ENCODE peak calls at places on chromosome 18, in four cellular contexts. One of them, this sample, is unnamed.

GRCh38 chr18:10727477-10727876 is 201.7 kb downstream of the NAPG start:
- DNase-seq in K562: no peak
- DNase-seq in WTC11: no peak
- DNase-seq in HepG2: no peak
- DNase-seq in this sample: no peak

GRCh38 chr18:9577361-9577760 is 37.0 kb downstream of the PPP4R1 start:
- DNase-seq in K562: peak; percentile 11
- DNase-seq in WTC11: no peak
- DNase-seq in HepG2: no peak
- DNase-seq in this sample: no peak

GRCh38 chr18:56702946-56703345 is 51.8 kb downstream of the WDR7 start:
- DNase-seq in K562: peak; percentile 47
- DNase-seq in WTC11: no peak
- DNase-seq in HepG2: peak; percentile 24
- DNase-seq in this sample: peak; percentile 22

GRCh38 chr18:812123-812672 is at the start of gene YES1:
- DNase-seq in K562: peak; percentile 94
- DNase-seq in WTC11: peak; percentile 83
- DNase-seq in HepG2: peak; percentile 78
- DNase-seq in this sample: peak; percentile 68

GRCh38 chr18:9094307-9095226 is 7.9 kb upstream of the NDUFV2 start:
- DNase-seq in K562: peak; percentile 51
- DNase-seq in WTC11: no peak
- DNase-seq in HepG2: peak; percentile 92
- DNase-seq in this sample: no peak

GRCh38 chr18:13885009-13885408 is 30.3 kb downstream of the MC2R start:
- DNase-seq in K562: peak; percentile 6
- DNase-seq in WTC11: no peak
- DNase-seq in HepG2: no peak
- DNase-seq in this sample: no peak

GRCh38 chr18:2304378-2305175 is 266.7 kb downstream of the METTL4 start:
- DNase-seq in K562: no peak
- DNase-seq in WTC11: no peak
- DNase-seq in HepG2: no peak
- DNase-seq in this sample: no peak

GRCh38 chr18:23837591-23837990 is 148.3 kb downstream of the LAMA3 start:
- DNase-seq in K562: no peak
- DNase-seq in WTC11: no peak
- DNase-seq in HepG2: no peak
- DNase-seq in this sample: no peak

GRCh38 chr18:51051105-51051712 is 21.2 kb downstream of the SMAD4 start:
- DNase-seq in K562: peak; percentile 56
- DNase-seq in WTC11: no peak
- DNase-seq in HepG2: peak; percentile 33
- DNase-seq in this sample: peak; percentile 25

GRCh38 chr18:57649536-57650495 is 28.2 kb upstream of the NARS1 start:
- DNase-seq in K562: no peak
- DNase-seq in WTC11: no peak
- DNase-seq in HepG2: no peak
- DNase-seq in this sample: no peak

GRCh38 chr18:68611301-68611700 is 103.6 kb downstream of the TMX3 start:
- DNase-seq in K562: no peak
- DNase-seq in WTC11: no peak
- DNase-seq in HepG2: no peak
- DNase-seq in this sample: no peak

GRCh38 chr18:64017870-64018269 is 48.0 kb downstream of the SERPINB8 start:
- DNase-seq in K562: peak; percentile 15
- DNase-seq in WTC11: no peak
- DNase-seq in HepG2: peak; percentile 23
- DNase-seq in this sample: no peak

GRCh38 chr18:24231773-24232735 is 93.2 kb downstream of the CABYR start:
- DNase-seq in K562: no peak
- DNase-seq in WTC11: no peak
- DNase-seq in HepG2: no peak
- DNase-seq in this sample: no peak

GRCh38 chr18:3313685-3314084 is 51.8 kb downstream of the MYL12B start:
- DNase-seq in K562: no peak
- DNase-seq in WTC11: no peak
- DNase-seq in HepG2: peak; percentile 3
- DNase-seq in this sample: no peak

GRCh38 chr18:72114801-72115594 is 429.1 kb downstream of the CBLN2 start:
- DNase-seq in K562: no peak
- DNase-seq in WTC11: no peak
- DNase-seq in HepG2: no peak
- DNase-seq in this sample: no peak

GRCh38 chr18:75350857-75351256 is 76.6 kb downstream of the SMIM21 start:
- DNase-seq in K562: no peak
- DNase-seq in WTC11: no peak
- DNase-seq in HepG2: no peak
- DNase-seq in this sample: no peak

GRCh38 chr18:58668897-58669296 is 2.4 kb upstream of the MALT1 start:
- DNase-seq in K562: no peak
- DNase-seq in WTC11: no peak
- DNase-seq in HepG2: peak; percentile 79
- DNase-seq in this sample: no peak

GRCh38 chr18:2826581-2826980 is 20.2 kb upstream of the EMILIN2 start:
- DNase-seq in K562: peak; percentile 44
- DNase-seq in WTC11: no peak
- DNase-seq in HepG2: no peak
- DNase-seq in this sample: no peak

GRCh38 chr18:54958711-54959625 is at the start of gene CCDC68:
- DNase-seq in K562: peak; percentile 57
- DNase-seq in WTC11: peak; percentile 60
- DNase-seq in HepG2: peak; percentile 50
- DNase-seq in this sample: peak; percentile 56

GRCh38 chr18:69787825-69788547 is 159.7 kb downstream of the CD226 start:
- DNase-seq in K562: peak; percentile 2
- DNase-seq in WTC11: no peak
- DNase-seq in HepG2: peak; percentile 67
- DNase-seq in this sample: no peak

GRCh38 chr18:7633171-7633570 is 66.1 kb downstream of the PTPRM start:
- DNase-seq in K562: no peak
- DNase-seq in WTC11: no peak
- DNase-seq in HepG2: no peak
- DNase-seq in this sample: no peak

GRCh38 chr18:44969214-44969842 is 288.6 kb downstream of the SETBP1 start:
- DNase-seq in K562: no peak
- DNase-seq in WTC11: no peak
- DNase-seq in HepG2: no peak
- DNase-seq in this sample: no peak

GRCh38 chr18:73446502-73446901 is 578.7 kb upstream of the NETO1 start:
- DNase-seq in K562: no peak
- DNase-seq in WTC11: no peak
- DNase-seq in HepG2: no peak
- DNase-seq in this sample: no peak

GRCh38 chr18:55738483-55739114 is 150.6 kb upstream of the TCF4 start:
- DNase-seq in K562: peak; percentile 44
- DNase-seq in WTC11: no peak
- DNase-seq in HepG2: no peak
- DNase-seq in this sample: no peak

GRCh38 chr18:23401400-23402347 is 51.4 kb upstream of the RIOK3 start:
- DNase-seq in K562: no peak
- DNase-seq in WTC11: peak; percentile 50
- DNase-seq in HepG2: peak; percentile 81
- DNase-seq in this sample: peak; percentile 28

GRCh38 chr18:70490008-70490933 is 201.4 kb downstream of the SOCS6 start:
- DNase-seq in K562: peak; percentile 59
- DNase-seq in WTC11: peak; percentile 18
- DNase-seq in HepG2: peak; percentile 32
- DNase-seq in this sample: peak; percentile 31

GRCh38 chr18:54130177-54130576 is 94.3 kb downstream of the MBD2 start:
- DNase-seq in K562: no peak
- DNase-seq in WTC11: no peak
- DNase-seq in HepG2: no peak
- DNase-seq in this sample: no peak

GRCh38 chr18:74259332-74259731 is 32.4 kb downstream of the CYB5A start:
- DNase-seq in K562: no peak
- DNase-seq in WTC11: no peak
- DNase-seq in HepG2: no peak
- DNase-seq in this sample: no peak

DNA sequence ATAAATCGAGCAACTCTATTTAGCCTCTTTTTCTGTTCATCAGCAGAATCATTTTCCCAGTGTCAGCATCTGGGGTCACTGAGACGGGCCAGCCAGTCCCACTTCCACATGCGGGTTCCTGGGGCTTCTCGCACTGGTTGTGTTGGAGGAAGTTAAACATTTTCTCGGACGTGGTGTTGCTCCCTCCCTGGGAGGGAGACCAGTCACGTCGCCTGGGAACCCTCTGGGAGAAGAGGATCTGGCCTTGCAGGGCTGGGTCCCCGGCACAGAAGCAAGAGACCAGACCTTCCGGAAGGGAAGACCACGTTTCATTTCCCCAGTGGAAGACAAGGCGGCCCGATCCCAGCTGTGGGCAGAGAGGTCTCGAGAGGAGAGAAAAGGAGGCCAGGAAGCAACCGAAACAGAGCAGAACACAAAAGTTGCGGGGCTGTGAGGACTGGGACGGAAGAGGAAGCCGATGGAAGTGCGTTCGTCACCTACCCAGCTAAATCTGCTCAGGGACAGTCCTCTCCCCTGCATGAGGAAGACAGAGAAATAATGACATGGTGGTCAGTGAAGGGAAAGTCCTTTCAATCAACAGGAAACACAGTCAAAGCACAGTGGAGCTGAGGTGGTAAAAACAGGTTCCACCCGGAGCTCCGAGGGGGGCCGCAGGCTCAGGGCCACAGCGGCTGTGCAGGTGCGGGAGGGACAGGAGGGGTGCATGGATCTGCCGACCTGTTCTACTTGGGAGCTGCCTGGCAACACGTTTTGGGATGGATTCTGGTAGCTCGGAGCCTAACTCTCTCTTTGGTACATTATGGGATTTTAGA is 144.4 kb downstream of the MBP start:
- DNase-seq in K562: no peak
- DNase-seq in WTC11: no peak
- DNase-seq in HepG2: no peak
- DNase-seq in this sample: no peak
- TF ChIP-seq ELF4 in K562: no peak
- TF ChIP-seq ELF4 in WTC11: no peak
- TF ChIP-seq ELF4 in HepG2: no peak
- TF ChIP-seq ELF4 in this sample: no peak

DNA sequence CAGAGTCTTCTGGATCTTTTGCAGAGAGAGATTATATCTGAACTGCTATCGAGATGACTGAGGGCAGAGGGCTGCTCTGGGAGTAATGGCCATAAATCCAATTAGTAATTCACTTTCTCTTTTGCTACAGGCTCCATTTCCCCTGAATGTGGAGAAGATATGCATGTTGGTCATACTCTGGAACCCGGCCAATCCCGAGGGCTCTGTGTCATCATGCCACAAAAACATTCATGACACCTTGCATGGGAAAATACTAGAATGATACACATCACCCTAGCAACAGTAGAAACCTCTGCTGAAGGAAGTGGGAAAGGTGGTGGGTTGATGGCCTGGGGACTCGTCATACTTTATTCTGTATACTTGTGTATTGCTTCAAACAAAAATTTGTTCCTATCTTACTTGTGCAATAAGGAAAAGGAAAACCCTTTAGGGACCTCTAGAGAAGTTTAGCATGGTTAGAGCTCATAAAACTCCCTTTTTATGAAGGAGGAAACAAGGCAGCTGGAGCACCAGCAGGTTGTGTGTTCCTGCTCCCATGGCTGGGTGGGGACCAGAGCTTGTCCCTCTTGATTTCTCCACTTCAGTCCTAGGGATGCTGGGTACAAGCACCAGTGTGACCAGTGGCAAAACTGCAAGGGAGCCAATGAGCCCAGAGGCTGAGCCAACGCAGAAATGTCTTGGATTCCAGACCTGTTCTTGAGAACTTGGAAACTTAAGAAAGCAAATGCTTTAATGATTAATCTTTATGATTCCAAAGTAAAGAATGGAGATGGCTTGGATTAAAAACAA is 25.9 kb downstream of the CTAGE1 start:
- DNase-seq in K562: no peak
- DNase-seq in WTC11: no peak
- DNase-seq in HepG2: no peak
- DNase-seq in this sample: peak; percentile 12
- TF ChIP-seq SP1 in K562: no peak
- TF ChIP-seq SP1 in WTC11: no peak
- TF ChIP-seq SP1 in HepG2: no peak
- TF ChIP-seq SP1 in this sample: no peak

DNA sequence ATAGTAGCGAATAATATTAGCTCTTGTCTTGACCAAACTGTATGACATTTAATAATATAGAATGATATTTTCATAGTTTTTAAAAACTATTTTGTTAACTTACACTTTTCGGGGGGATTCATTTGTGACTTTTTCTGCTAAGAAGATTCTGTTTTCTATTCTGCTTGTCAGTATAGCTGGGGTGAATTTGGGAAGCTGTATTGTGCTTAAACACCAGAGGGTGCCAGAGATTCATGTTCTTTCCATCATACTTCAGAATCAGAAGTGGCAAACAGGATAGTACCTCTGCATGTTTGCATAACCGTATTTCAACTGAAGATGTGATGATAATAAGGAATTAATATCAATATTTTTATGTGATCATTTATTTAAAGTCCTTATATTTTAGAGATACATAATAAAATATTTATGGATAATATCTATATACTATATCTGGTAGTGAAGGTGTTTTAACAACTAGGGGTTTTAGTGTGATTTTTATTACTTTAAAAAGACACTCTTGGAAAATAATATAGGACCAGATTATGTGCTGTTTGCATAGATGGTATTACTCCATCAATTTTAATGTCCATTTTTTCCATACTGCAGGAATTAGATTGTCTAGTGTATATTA is 81.0 kb downstream of the TAF4B start:
- DNase-seq in K562: peak; percentile 68
- DNase-seq in WTC11: no peak
- DNase-seq in HepG2: peak; percentile 35
- DNase-seq in this sample: peak; percentile 63
- TF ChIP-seq ELF4 in K562: no peak
- TF ChIP-seq ELF4 in WTC11: no peak
- TF ChIP-seq ELF4 in HepG2: no peak
- TF ChIP-seq ELF4 in this sample: no peak

DNA sequence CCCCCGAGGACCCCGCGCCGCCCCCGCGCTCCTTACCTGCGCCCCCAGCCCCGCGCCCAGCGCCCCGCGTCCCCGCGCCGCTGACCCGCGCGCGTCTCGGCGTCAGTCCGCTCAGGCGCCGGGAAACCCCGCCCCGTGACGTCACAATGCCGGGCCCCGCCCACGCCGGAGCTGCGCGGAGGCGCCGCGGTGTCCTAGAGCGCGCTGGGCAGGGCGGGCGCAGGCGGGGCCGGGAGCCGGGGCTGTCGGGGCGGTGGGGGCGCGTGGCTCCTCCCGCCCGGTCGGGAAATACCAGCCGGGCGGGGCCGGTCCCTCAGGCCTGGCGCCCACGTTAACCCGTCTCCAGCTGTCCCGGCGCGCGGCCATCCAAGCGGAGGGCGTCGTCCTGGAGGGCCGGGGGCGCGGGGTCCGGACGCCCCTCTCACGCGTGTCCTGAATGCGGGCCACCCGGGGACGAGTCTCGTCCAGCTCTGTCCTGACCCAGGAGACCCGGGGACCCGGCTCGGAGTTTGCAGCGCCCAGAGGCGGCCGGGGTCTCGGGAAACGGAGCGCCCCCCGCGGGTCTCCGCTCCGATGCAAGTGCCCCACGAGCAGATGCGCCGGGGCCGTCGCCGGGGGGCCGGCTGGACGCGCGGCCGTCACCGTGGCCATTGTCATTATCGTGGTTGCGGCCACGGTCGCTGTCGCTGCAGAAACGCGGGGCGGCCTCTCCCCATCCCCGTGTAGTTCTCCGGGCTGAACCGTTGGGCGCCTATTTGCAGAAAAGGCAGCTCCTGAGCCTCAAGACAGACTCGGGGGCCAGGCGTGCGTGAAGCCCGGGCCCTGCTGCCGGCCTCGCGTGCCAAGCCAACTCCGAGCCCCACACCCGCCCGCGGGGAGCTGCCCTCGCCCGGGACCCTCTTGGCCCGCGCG is at the start of gene SLC66A2:
- DNase-seq in K562: peak; percentile 86
- DNase-seq in WTC11: peak; percentile 92
- DNase-seq in HepG2: peak; percentile 57
- DNase-seq in this sample: peak; percentile 91
- TF ChIP-seq SP1 in K562: no peak
- TF ChIP-seq SP1 in WTC11: peak; percentile 93
- TF ChIP-seq SP1 in HepG2: no peak
- TF ChIP-seq SP1 in this sample: no peak